ENCODE peak calls at places on chromosomes 11 and 22, in four cellular contexts. One of them, this sample, is unnamed.

GRCh38 chr11:2380807-2381350 is 3.8 kb downstream of the CD81 start:
- DNase-seq in bronchial epithelial cell: no peak
- DNase-seq in stomach: peak; percentile 47
- DNase-seq in HAP-1: no peak
- DNase-seq in this sample: peak; percentile 79

GRCh38 chr11:35905901-35906661 is 37.8 kb upstream of the LDLRAD3 start:
- DNase-seq in bronchial epithelial cell: no peak
- DNase-seq in stomach: no peak
- DNase-seq in HAP-1: no peak
- DNase-seq in this sample: no peak

GRCh38 chr22:42472671-42473070 is 40.5 kb upstream of the NFAM1 start:
- DNase-seq in bronchial epithelial cell: no peak
- DNase-seq in stomach: no peak
- DNase-seq in HAP-1: no peak
- DNase-seq in this sample: no peak

GRCh38 chr22:46066691-46067090 is 83.6 kb upstream of the PPARA start:
- DNase-seq in bronchial epithelial cell: peak; percentile 58
- DNase-seq in stomach: peak; percentile 44
- DNase-seq in HAP-1: no peak
- DNase-seq in this sample: no peak

GRCh38 chr11:64836448-64837072 is 7.9 kb downstream of the CDC42BPG start:
- DNase-seq in bronchial epithelial cell: no peak
- DNase-seq in stomach: no peak
- DNase-seq in HAP-1: no peak
- DNase-seq in this sample: no peak

GRCh38 chr11:26983645-26984044 is 10.3 kb upstream of the FIBIN start:
- DNase-seq in bronchial epithelial cell: no peak
- DNase-seq in stomach: no peak
- DNase-seq in HAP-1: no peak
- DNase-seq in this sample: no peak

GRCh38 chr11:122897606-122898210 is 15.1 kb downstream of the JHY start:
- DNase-seq in bronchial epithelial cell: peak; percentile 69
- DNase-seq in stomach: no peak
- DNase-seq in HAP-1: no peak
- DNase-seq in this sample: peak; percentile 53

GRCh38 chr11:1763796-1764661 is at the start of gene CTSD:
- DNase-seq in bronchial epithelial cell: peak; percentile 22
- DNase-seq in stomach: peak; percentile 94
- DNase-seq in HAP-1: peak; percentile 89
- DNase-seq in this sample: peak; percentile 87

GRCh38 chr11:76897233-76897632 is 36.5 kb downstream of the ACER3 start:
- DNase-seq in bronchial epithelial cell: no peak
- DNase-seq in stomach: no peak
- DNase-seq in HAP-1: no peak
- DNase-seq in this sample: no peak

GRCh38 chr11:103491777-103492176 is 382.6 kb downstream of the DYNC2H1 start:
- DNase-seq in bronchial epithelial cell: peak; percentile 65
- DNase-seq in stomach: no peak
- DNase-seq in HAP-1: peak; percentile 74
- DNase-seq in this sample: no peak

GRCh38 chr11:4704054-4704789 is at the start of gene MMP26:
- DNase-seq in bronchial epithelial cell: no peak
- DNase-seq in stomach: no peak
- DNase-seq in HAP-1: no peak
- DNase-seq in this sample: no peak

GRCh38 chr11:16883179-16883578 is 131.0 kb downstream of the PLEKHA7 start:
- DNase-seq in bronchial epithelial cell: peak; percentile 88
- DNase-seq in stomach: peak; percentile 34
- DNase-seq in HAP-1: no peak
- DNase-seq in this sample: peak; percentile 39

GRCh38 chr11:26143553-26144308 is 188.2 kb upstream of the ANO3 start:
- DNase-seq in bronchial epithelial cell: peak; percentile 67
- DNase-seq in stomach: no peak
- DNase-seq in HAP-1: no peak
- DNase-seq in this sample: no peak

GRCh38 chr11:36354221-36355003 is 58.3 kb downstream of the PRR5L start:
- DNase-seq in bronchial epithelial cell: peak; percentile 65
- DNase-seq in stomach: no peak
- DNase-seq in HAP-1: peak; percentile 13
- DNase-seq in this sample: no peak

GRCh38 chr22:48643066-48643731 is 1184.5 kb downstream of the BRD1 start:
- DNase-seq in bronchial epithelial cell: no peak
- DNase-seq in stomach: no peak
- DNase-seq in HAP-1: no peak
- DNase-seq in this sample: no peak

GRCh38 chr22:46079861-46080821 is 70.2 kb upstream of the PPARA start:
- DNase-seq in bronchial epithelial cell: no peak
- DNase-seq in stomach: peak; percentile 67
- DNase-seq in HAP-1: no peak
- DNase-seq in this sample: no peak

GRCh38 chr11:92888701-92889100 is 80.8 kb upstream of the MTNR1B start:
- DNase-seq in bronchial epithelial cell: peak; percentile 19
- DNase-seq in stomach: no peak
- DNase-seq in HAP-1: no peak
- DNase-seq in this sample: no peak

GRCh38 chr22:45376009-45376408 is 37.4 kb downstream of the SMC1B start:
- DNase-seq in bronchial epithelial cell: no peak
- DNase-seq in stomach: no peak
- DNase-seq in HAP-1: no peak
- DNase-seq in this sample: no peak

GRCh38 chr22:19665784-19666662 is 48.3 kb upstream of the SEPTIN5 start:
- DNase-seq in bronchial epithelial cell: no peak
- DNase-seq in stomach: no peak
- DNase-seq in HAP-1: no peak
- DNase-seq in this sample: no peak

GRCh38 chr11:100726709-100727108 is 39.6 kb downstream of the ARHGAP42 start:
- DNase-seq in bronchial epithelial cell: no peak
- DNase-seq in stomach: no peak
- DNase-seq in HAP-1: no peak
- DNase-seq in this sample: peak; percentile 26

GRCh38 chr11:94525933-94526332 is 13.7 kb downstream of the C11orf97 start:
- DNase-seq in bronchial epithelial cell: peak; percentile 63
- DNase-seq in stomach: peak; percentile 88
- DNase-seq in HAP-1: peak; percentile 67
- DNase-seq in this sample: peak; percentile 93

GRCh38 chr11:6413791-6414231 is 5.1 kb downstream of the APBB1 start:
- DNase-seq in bronchial epithelial cell: no peak
- DNase-seq in stomach: no peak
- DNase-seq in HAP-1: no peak
- DNase-seq in this sample: peak; percentile 83

GRCh38 chr11:128189823-128190222 is 397.5 kb downstream of the ETS1 start:
- DNase-seq in bronchial epithelial cell: no peak
- DNase-seq in stomach: no peak
- DNase-seq in HAP-1: no peak
- DNase-seq in this sample: no peak

GRCh38 chr11:42234381-42235035 is 775.1 kb upstream of the LRRC4C start:
- DNase-seq in bronchial epithelial cell: no peak
- DNase-seq in stomach: no peak
- DNase-seq in HAP-1: no peak
- DNase-seq in this sample: no peak

GRCh38 chr11:125514336-125515101 is 18.5 kb upstream of the FEZ1 start:
- DNase-seq in bronchial epithelial cell: peak; percentile 99
- DNase-seq in stomach: peak; percentile 32
- DNase-seq in HAP-1: no peak
- DNase-seq in this sample: peak; percentile 94

GRCh38 chr11:35146711-35147110 is 7.7 kb downstream of the CD44 start:
- DNase-seq in bronchial epithelial cell: no peak
- DNase-seq in stomach: no peak
- DNase-seq in HAP-1: no peak
- DNase-seq in this sample: no peak

GRCh38 chr11:70016666-70017347 is 61.3 kb upstream of the ANO1 start:
- DNase-seq in bronchial epithelial cell: peak; percentile 75
- DNase-seq in stomach: no peak
- DNase-seq in HAP-1: no peak
- DNase-seq in this sample: peak; percentile 25

GRCh38 chr11:125679397-125679796 is 1.2 kb downstream of the ACRV1 start:
- DNase-seq in bronchial epithelial cell: no peak
- DNase-seq in stomach: no peak
- DNase-seq in HAP-1: no peak
- DNase-seq in this sample: no peak

GRCh38 chr11:65366340-65366773 is 11.8 kb downstream of the TIGD3 start:
- DNase-seq in bronchial epithelial cell: peak; percentile 76
- DNase-seq in stomach: no peak
- DNase-seq in HAP-1: peak; percentile 69
- DNase-seq in this sample: peak; percentile 83

GRCh38 chr22:44603774-44604173 is 98.2 kb upstream of the PRR5 start:
- DNase-seq in bronchial epithelial cell: no peak
- DNase-seq in stomach: no peak
- DNase-seq in HAP-1: no peak
- DNase-seq in this sample: peak; percentile 41

GRCh38 chr11:294795-295194 is 4.5 kb downstream of the IFITM5 start:
- DNase-seq in bronchial epithelial cell: no peak
- DNase-seq in stomach: no peak
- DNase-seq in HAP-1: no peak
- DNase-seq in this sample: no peak

GRCh38 chr11:107140988-107141387 is 122.7 kb upstream of the GUCY1A2 start:
- DNase-seq in bronchial epithelial cell: no peak
- DNase-seq in stomach: no peak
- DNase-seq in HAP-1: no peak
- DNase-seq in this sample: no peak

GRCh38 chr11:65576867-65577755 is 1.3 kb downstream of the EHBP1L1 start:
- DNase-seq in bronchial epithelial cell: peak; percentile 84
- DNase-seq in stomach: peak; percentile 78
- DNase-seq in HAP-1: no peak
- DNase-seq in this sample: peak; percentile 51

GRCh38 chr11:129280027-129280811 is 88.1 kb upstream of the ARHGAP32 start:
- DNase-seq in bronchial epithelial cell: peak; percentile 41
- DNase-seq in stomach: no peak
- DNase-seq in HAP-1: no peak
- DNase-seq in this sample: no peak
- H3K4me3 ChIP-seq in bronchial epithelial cell: peak overlapping the region; percentile 64
- H3K4me3 ChIP-seq in stomach: peak overlapping the region; percentile 62
- H3K4me3 ChIP-seq in HAP-1: peak overlapping the region; percentile 34
- H3K4me3 ChIP-seq in this sample: peak overlapping the region; percentile 35

GRCh38 chr22:37638351-37639069 is 959 bp upstream of the SH3BP1 start:
- DNase-seq in bronchial epithelial cell: peak; percentile 40
- DNase-seq in stomach: peak; percentile 43
- DNase-seq in HAP-1: no peak
- DNase-seq in this sample: no peak

GRCh38 chr22:37639070-37639760 is at the start of gene SH3BP1:
- DNase-seq in bronchial epithelial cell: no peak
- DNase-seq in stomach: peak; percentile 59
- DNase-seq in HAP-1: peak; percentile 84
- DNase-seq in this sample: peak; percentile 53

GRCh38 chr22:37639771-37640590 is 512 bp downstream of the SH3BP1 start:
- DNase-seq in bronchial epithelial cell: no peak
- DNase-seq in stomach: no peak
- DNase-seq in HAP-1: peak; percentile 65
- DNase-seq in this sample: no peak

GRCh38 chr22:37641251-37641949 is 1.9 kb downstream of the SH3BP1 start:
- DNase-seq in bronchial epithelial cell: no peak
- DNase-seq in stomach: no peak
- DNase-seq in HAP-1: no peak
- DNase-seq in this sample: no peak

GRCh38 chr22:37640591-37641250 is 1.3 kb downstream of the SH3BP1 start:
- DNase-seq in bronchial epithelial cell: peak; percentile 79
- DNase-seq in stomach: no peak
- DNase-seq in HAP-1: no peak
- DNase-seq in this sample: peak; percentile 16
- H3K4me3 ChIP-seq in bronchial epithelial cell: peak overlapping the region; percentile 92
- H3K4me3 ChIP-seq in stomach: peak overlapping the region; percentile 64
- H3K4me3 ChIP-seq in HAP-1: peak overlapping the region; percentile 44
- H3K4me3 ChIP-seq in this sample: peak overlapping the region; percentile 86

DNA sequence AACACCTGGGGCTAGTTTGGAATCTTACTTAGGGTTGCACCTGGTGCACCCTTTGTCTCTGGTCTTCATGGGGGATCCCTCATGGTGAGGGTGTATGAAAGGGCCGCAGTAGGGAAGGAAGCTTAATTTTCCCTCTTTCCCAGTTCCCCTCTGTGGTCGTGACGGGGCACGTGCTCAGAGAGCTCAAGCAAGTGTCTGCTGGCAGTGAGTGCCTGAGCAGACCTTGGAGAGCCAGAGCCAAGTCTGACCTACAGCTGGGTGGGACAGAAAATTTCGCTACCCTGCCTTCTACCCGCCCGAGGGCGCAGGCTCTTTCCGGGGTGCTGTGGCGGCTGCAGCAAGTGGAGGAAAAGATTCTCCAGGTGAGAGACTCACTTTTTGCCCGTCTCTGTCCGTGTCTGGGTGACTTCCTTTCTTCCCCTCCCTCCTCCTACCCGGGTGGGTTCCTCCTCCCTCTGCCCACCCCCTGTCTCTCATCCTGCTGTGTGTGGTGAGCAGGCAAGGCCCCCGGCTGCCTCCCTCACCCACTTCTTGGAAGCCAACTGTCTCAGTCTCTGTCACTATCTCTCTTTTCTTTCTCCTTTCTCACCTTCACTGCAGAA is 131.8 kb downstream of the MICAL2 start:
- DNase-seq in bronchial epithelial cell: no peak
- DNase-seq in stomach: no peak
- DNase-seq in HAP-1: no peak
- DNase-seq in this sample: no peak
- H3K4me3 ChIP-seq in bronchial epithelial cell: no peak overlapping the region
- H3K4me3 ChIP-seq in stomach: no peak overlapping the region
- H3K4me3 ChIP-seq in HAP-1: no peak overlapping the region
- H3K4me3 ChIP-seq in this sample: no peak overlapping the region

DNA sequence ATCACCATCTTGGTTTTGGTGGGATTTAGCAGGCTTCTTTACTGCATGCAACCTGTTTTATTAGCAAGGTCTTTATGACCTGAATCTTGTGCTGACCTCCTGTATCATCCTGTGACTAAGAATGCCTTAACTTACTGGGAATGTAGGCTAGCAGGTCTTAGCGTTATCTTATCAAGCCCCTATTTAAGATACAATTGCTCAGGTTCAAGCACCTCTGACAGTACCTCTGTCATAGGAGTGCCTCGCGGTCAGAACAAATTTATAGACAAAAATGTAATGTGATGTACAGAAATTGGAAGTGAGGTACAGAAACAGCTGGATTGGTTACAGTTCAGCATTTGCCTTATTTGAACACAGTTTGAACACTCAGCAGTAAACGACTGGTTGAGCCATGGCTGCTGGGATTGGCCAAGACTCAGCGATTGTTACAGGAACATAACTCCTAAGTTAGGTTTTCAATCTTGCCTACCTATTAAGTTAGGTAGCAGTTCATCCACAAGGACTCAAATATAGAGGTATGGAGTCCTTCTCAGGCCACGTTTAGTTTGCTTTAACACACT is 16.2 kb upstream of the TMEM123 start:
- DNase-seq in bronchial epithelial cell: peak; percentile 37
- DNase-seq in stomach: no peak
- DNase-seq in HAP-1: no peak
- DNase-seq in this sample: no peak
- H3K4me3 ChIP-seq in bronchial epithelial cell: no peak overlapping the region
- H3K4me3 ChIP-seq in stomach: no peak overlapping the region
- H3K4me3 ChIP-seq in HAP-1: no peak overlapping the region
- H3K4me3 ChIP-seq in this sample: no peak overlapping the region

This sample was measured in cardiac muscle cell.